ENCODE peak calls at places on chromosomes 6 and 20, in four cellular contexts. N is A549, O is HCT116, W is HepG2. U is an unnamed sample.
A peak's percentile ranks its signal among the peaks of the same experiment; 100 is the strongest.

GRCh38 chr20:63102720-63103375 is 96.1 kb upstream of the BHLHE23 start:
- DNase-seq in N (peak; percentile 67), O (no peak), W (no peak), U (no peak)

GRCh38 chr6:38319259-38320255 is 320.2 kb downstream of the BTBD9 start:
- DNase-seq in N (no peak), O (no peak), W (no peak), U (no peak)

GRCh38 chr6:68196645-68197044 is 438.4 kb upstream of the ADGRB3 start:
- DNase-seq in N (peak; percentile 12), O (no peak), W (peak; percentile 10), U (peak; percentile 53)

GRCh38 chr6:84462697-84463096 is 235.3 kb upstream of the CEP162 start:
- DNase-seq in N (no peak), O (no peak), W (no peak), U (no peak)

GRCh38 chr6:105985816-105986632 is 100.1 kb upstream of the PRDM1 start:
- DNase-seq in N (no peak), O (no peak), W (no peak), U (peak; percentile 48)

GRCh38 chr20:49549806-49550551 is 18.0 kb downstream of the PTGIS start:
- DNase-seq in N (no peak), O (no peak), W (no peak), U (no peak)

GRCh38 chr20:8678098-8678776 is 390.6 kb upstream of the PLCB4 start:
- DNase-seq in N (no peak), O (no peak), W (no peak), U (no peak)

GRCh38 chr6:47654255-47654654 is 44.1 kb upstream of the ADGRF4 start:
- DNase-seq in N (no peak), O (no peak), W (no peak), U (no peak)

GRCh38 chr6:30322527-30323501 is 3.9 kb upstream of the TRIM39 start:
- DNase-seq in N (no peak), O (no peak), W (no peak), U (peak; percentile 16)

GRCh38 chr20:62824476-62825287 is 7.8 kb downstream of the COL9A3 start:
- DNase-seq in N (no peak), O (no peak), W (peak; percentile 62), U (peak; percentile 88)

GRCh38 chr6:3410385-3411360 is 46.2 kb downstream of the SLC22A23 start:
- DNase-seq in N (peak; percentile 58), O (peak; percentile 51), W (peak; percentile 95), U (peak; percentile 85)

GRCh38 chr20:23340524-23340923 is 10.1 kb upstream of the NXT1 start:
- DNase-seq in N (peak; percentile 87), O (peak; percentile 54), W (peak; percentile 77), U (peak; percentile 81)

GRCh38 chr6:32666420-32667300 is at the start of gene HLA-DQB1:
- DNase-seq in N (peak; percentile 11), O (peak; percentile 75), W (peak; percentile 22), U (peak; percentile 33)

GRCh38 chr20:50450961-50451752 is 59.0 kb upstream of the PTPN1 start:
- DNase-seq in N (peak; percentile 57), O (no peak), W (peak; percentile 68), U (peak; percentile 91)

GRCh38 chr6:31525553-31525931 is 3.2 kb upstream of the MCCD1 start:
- DNase-seq in N (no peak), O (no peak), W (no peak), U (no peak)

GRCh38 chr6:30450908-30451818 is 38.1 kb upstream of the HLA-E start:
- DNase-seq in N (no peak), O (no peak), W (peak; percentile 39), U (peak; percentile 96)

GRCh38 chr20:37723668-37724067 is 29.8 kb downstream of the CTNNBL1 start:
- DNase-seq in N (no peak), O (no peak), W (peak; percentile 38), U (no peak)

GRCh38 chr6:20092071-20092566 is 120.2 kb downstream of the MBOAT1 start:
- DNase-seq in N (peak; percentile 56), O (peak; percentile 57), W (peak; percentile 57), U (peak; percentile 71)

GRCh38 chr20:18743665-18744440 is 69.7 kb upstream of the SCP2D1 start:
- DNase-seq in N (no peak), O (no peak), W (no peak), U (no peak)

GRCh38 chr20:62364911-62365736 is 2.0 kb downstream of the LAMA5 start:
- DNase-seq in N (peak; percentile 56), O (no peak), W (no peak), U (no peak)

GRCh38 chr6:111950661-111951426 is 77.6 kb upstream of the FYN start:
- DNase-seq in N (no peak), O (no peak), W (no peak), U (no peak)

GRCh38 chr6:52415917-52416628 is 4.1 kb upstream of the EFHC1 start:
- DNase-seq in N (no peak), O (no peak), W (no peak), U (no peak)
- TF ChIP-seq MAX in N (no peak), O (no peak), W (no peak), U (no peak)

GRCh38 chr6:154479388-154480143 is 30.9 kb downstream of the CNKSR3 start:
- DNase-seq in N (no peak), O (no peak), W (no peak), U (no peak)
- H3K4me3 ChIP-seq in N (no peak overlapping the region), O (no peak overlapping the region), W (no peak overlapping the region), U (no peak overlapping the region)

GRCh38 chr20:58891686-58892125 is 39.2 kb downstream of the GNAS start:
- DNase-seq in N (peak; percentile 42), O (no peak), W (no peak), U (peak; percentile 70)
- TF ChIP-seq MAX in N (no peak), O (no peak), W (peak; percentile 8), U (no peak)

GRCh38 chr20:61256819-61257218 is 4.8 kb downstream of the CDH4 start:
- DNase-seq in N (no peak), O (no peak), W (no peak), U (no peak)
- H3K4me3 ChIP-seq in N (no peak overlapping the region), O (no peak overlapping the region), W (no peak overlapping the region), U (no peak overlapping the region)

DNA sequence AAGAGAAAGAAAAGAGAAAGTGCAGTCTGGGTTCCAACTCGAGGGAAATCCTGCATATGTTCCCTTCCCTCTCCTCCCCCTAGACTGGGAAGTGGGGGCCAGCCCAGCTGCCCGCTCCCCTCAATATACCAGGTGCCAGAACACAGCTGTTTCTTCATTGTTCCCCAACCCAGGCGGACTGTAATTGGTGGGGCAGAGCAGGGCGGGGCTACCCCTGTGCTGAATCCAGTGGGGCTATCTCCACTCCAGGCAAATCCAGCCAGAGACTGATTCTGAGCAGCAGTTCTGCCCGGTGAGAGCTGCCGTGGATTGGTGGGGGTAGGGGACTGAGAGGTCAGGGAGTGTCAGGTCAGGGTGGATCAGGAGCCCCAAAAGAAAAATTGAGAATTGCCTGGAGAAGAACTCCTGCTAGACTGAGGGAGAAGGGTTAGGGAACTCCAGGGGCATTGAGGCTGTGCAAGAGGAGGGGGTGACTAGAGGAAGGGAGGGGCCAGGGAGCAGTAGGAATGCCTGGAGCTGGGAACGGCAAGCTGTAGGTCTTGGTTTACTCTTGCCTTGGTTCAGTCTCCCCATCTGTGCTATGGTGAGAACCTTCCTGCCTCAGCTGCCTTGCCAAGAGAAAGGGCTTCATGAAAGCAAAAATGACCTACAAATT is at the start of gene MYMX:
- DNase-seq in N (no peak), O (no peak), W (no peak), U (no peak)
- TF ChIP-seq MAX in N (no peak), O (no peak), W (no peak), U (no peak)

DNA sequence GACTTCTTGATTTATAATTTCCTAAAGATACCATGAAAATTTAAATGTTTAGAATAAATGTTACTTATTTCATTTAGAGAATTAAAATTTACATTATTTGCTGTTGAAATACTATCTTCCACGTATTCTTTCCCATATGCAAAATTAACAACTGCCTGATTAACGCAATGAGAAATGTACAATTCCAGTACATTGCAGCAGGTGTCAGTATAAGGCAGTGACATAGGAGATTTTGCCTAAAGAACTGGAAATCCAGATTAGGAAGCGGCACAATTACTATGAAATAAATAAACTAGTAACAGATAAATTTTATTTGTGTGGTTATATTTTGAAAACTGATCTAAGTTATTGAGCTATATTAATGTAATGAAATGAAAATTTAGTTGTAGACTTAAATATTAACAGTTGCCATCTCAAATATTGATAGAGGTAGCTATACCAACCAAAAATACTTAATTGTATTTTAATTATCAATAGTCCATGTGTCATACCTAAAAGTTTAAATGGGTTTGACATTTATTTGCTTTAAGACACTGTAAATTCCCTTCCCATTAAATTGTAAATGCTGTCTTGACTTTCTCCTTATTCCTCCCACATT is 300.2 kb downstream of the UTRN start:
- DNase-seq in N (peak; percentile 36), O (peak; percentile 54), W (peak; percentile 40), U (peak; percentile 64)
- H3K4me3 ChIP-seq in N (no peak overlapping the region), O (no peak overlapping the region), W (no peak overlapping the region), U (no peak overlapping the region)

GRCh38 chr6:166693880-166694279 is 66.8 kb upstream of the RPS6KA2 start:
- DNase-seq in N (no peak), O (peak; percentile 67), W (no peak), U (no peak)
- TF ChIP-seq MAX in N (no peak), O (peak; percentile 75), W (no peak), U (no peak)

GRCh38 chr20:24469116-24470030 is at the start of gene SYNDIG1:
- DNase-seq in N (peak; percentile 17), O (no peak), W (no peak), U (no peak)
- H3K4me3 ChIP-seq in N (peak within 1 kb of the TSS; percentile 59), O (no peak within 1 kb of the TSS), W (no peak within 1 kb of the TSS), U (no peak within 1 kb of the TSS)

DNA sequence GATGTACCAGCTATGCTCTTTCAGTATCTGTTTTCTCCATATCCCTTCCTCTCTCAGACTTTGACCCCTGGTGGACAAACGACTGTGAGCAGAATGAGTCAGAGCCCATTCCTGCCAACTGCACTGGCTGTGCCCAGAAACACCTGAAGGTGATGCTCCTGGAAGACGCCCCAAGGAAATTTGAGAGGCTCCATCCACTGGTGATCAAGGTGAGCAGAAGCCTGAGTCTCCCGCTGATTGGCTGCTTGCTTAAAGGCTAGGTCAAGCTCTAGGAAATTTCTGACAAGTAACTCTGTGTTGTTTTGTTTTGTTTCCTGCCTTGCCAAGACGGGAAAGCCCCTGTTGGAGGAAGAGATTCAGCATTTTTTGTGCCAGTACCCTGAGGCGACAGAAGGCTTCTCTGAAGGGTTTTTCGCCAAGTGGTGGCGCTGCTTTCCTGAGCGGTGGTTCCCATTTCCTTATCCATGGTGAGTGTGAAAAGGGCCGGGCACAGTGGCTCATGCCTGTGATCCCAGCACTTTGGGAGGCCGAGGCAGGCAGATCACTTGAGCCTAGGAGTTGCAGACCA is 28.6 kb downstream of the C6orf89 start:
- DNase-seq in N (peak; percentile 68), O (peak; percentile 73), W (peak; percentile 85), U (no peak)
- TF ChIP-seq MAX in N (peak; percentile 15), O (no peak), W (no peak), U (no peak)

DNA sequence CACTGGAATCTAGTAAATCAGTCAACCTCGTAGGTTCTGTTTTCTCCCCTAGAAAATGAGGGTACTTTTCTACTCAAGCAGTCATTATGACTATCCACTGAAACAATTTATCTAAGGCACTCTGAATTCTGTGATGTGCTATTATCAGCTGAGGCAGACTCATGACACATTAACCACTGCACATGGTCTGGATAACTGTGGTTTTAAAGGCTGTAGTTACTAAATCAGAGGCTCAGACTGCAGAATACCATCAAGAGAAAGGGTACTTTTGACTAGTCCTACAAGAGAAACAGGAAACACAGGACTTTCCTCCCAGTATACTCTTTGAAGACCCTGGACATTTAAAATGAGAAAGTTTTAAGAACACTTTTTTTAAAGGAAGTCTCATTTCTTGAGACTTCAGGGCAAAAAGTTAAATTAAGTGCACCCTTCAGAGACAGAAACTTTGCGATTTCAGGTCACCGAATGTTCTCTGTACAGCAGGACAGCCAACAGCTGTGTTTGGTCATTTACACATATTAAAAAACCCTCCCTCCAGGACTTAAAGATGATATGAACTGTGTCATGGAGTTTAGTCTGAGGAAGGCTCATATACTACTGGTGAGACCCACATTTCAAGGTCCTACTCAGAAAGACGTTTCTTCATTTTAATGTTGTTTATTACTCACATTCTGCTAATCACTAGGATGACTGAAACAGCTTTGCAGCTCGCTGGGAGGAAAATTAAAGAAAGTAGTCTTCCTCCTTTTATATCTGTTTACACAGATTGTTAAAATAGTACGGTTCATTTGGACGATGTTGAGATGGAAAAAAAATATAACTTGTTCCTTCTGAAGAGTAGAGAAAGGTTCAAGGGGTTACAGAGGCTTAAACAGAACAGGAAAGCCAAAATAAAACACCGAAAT is 19.9 kb downstream of the ATXN1 start:
- DNase-seq in N (no peak), O (no peak), W (no peak), U (peak; percentile 62)
- H3K4me3 ChIP-seq in N (no peak overlapping the region), O (no peak overlapping the region), W (no peak overlapping the region), U (no peak overlapping the region)